ENCODE peak calls at places on chromosomes 5 and 9, in six cellular contexts. E, C, K, O, M and A are unnamed samples.
A peak's percentile ranks its signal among the peaks of the same experiment; 100 is the strongest.

GRCh38 chr5:175013251-175013650 is 288.9 kb downstream of the MSX2 start:
- DNase-seq in E (no peak), C (no peak), M (no peak), K (no peak), O (no peak), A (no peak)

GRCh38 chr9:135410421-135410820 is 69.2 kb upstream of the PPP1R26 start:
- DNase-seq in K (no peak), E (no peak), O (no peak), M (no peak), C (no peak), A (no peak)

GRCh38 chr5:141084487-141084989 is 9.9 kb upstream of the PCDHB2 start:
- DNase-seq in K (peak; percentile 52), O (peak; percentile 18), E (peak; percentile 79), C (peak; percentile 54), M (peak; percentile 15), A (peak; percentile 87)

GRCh38 chr5:81316581-81316980 is 15.2 kb downstream of the ZCCHC9 start:
- DNase-seq in C (no peak), E (no peak), K (no peak), M (no peak), O (no peak), A (no peak)

GRCh38 chr9:124196814-124197176 is 61.0 kb upstream of the NEK6 start:
- DNase-seq in K (no peak), C (no peak), O (no peak), M (no peak), E (no peak), A (no peak)

GRCh38 chr9:20945856-20946255 is 85.6 kb downstream of the HACD4 start:
- DNase-seq in E (no peak), K (no peak), C (no peak), O (no peak), M (no peak), A (no peak)

GRCh38 chr9:135076876-135077430 is 10.5 kb upstream of the OLFM1 start:
- DNase-seq in O (no peak), M (no peak), K (no peak), C (no peak), E (no peak), A (no peak)

GRCh38 chr5:59506285-59506877 is 387.1 kb downstream of the PDE4D start:
- DNase-seq in K (no peak), E (no peak), M (no peak), C (peak; percentile 73), O (no peak), A (peak; percentile 19)

GRCh38 chr9:14722391-14723035 is at the start of gene CER1:
- DNase-seq in K (no peak), M (no peak), O (no peak), E (no peak), C (no peak), A (peak; percentile 68)

GRCh38 chr5:176415240-176416122 is 858 bp downstream of the CLTB start:
- DNase-seq in C (peak; percentile 81), O (peak; percentile 45), M (peak; percentile 8), K (peak; percentile 57), E (peak; percentile 53), A (no peak)

GRCh38 chr9:109880276-109881169 is 100.5 kb downstream of the PALM2AKAP2 start:
- DNase-seq in K (peak; percentile 39), M (peak; percentile 32), E (peak; percentile 68), C (peak; percentile 56), O (no peak), A (no peak)

GRCh38 chr5:168851902-168852321 is 272.7 kb upstream of the PANK3 start:
- DNase-seq in C (peak; percentile 12), K (no peak), O (no peak), E (peak; percentile 6), M (no peak), A (no peak)

GRCh38 chr5:110478899-110479298 is 247.6 kb downstream of the TMEM232 start:
- DNase-seq in O (no peak), E (no peak), K (no peak), M (no peak), C (peak; percentile 95), A (no peak)

GRCh38 chr9:34663296-34663590 is 786 bp upstream of the CCL27 start:
- DNase-seq in O (no peak), E (no peak), K (no peak), C (no peak), M (no peak), A (no peak)

GRCh38 chr5:135391123-135391868 is 7.7 kb downstream of the MACROH2A1 start:
- DNase-seq in C (peak; percentile 79), M (no peak), O (no peak), E (no peak), K (no peak), A (no peak)

GRCh38 chr5:175246242-175246891 is 197.6 kb downstream of the DRD1 start:
- DNase-seq in K (no peak), M (peak; percentile 38), C (peak; percentile 24), O (peak; percentile 8), E (peak; percentile 83), A (no peak)

GRCh38 chr5:141849371-141850182 is 28.6 kb downstream of the PCDH1 start:
- DNase-seq in C (peak; percentile 92), K (peak; percentile 87), E (peak; percentile 76), O (peak; percentile 95), M (peak; percentile 80), A (peak; percentile 88)

GRCh38 chr5:121671624-121672023 is 180.1 kb upstream of the FTMT start:
- DNase-seq in C (no peak), E (no peak), O (no peak), K (no peak), M (no peak), A (no peak)

GRCh38 chr9:121684381-121685145 is 33.1 kb downstream of the DAB2IP start:
- DNase-seq in E (peak; percentile 37), O (peak; percentile 62), C (peak; percentile 45), M (peak; percentile 32), K (peak; percentile 76), A (peak; percentile 15)

GRCh38 chr9:109653470-109653869 is 126.5 kb upstream of the PALM2AKAP2 start:
- DNase-seq in E (no peak), K (no peak), M (no peak), C (no peak), O (no peak), A (no peak)

GRCh38 chr9:95626885-95627558 is 110.3 kb upstream of the PTCH1 start:
- DNase-seq in O (peak; percentile 49), M (peak; percentile 57), E (no peak), C (no peak), K (no peak), A (no peak)

GRCh38 chr5:4413996-4414395 is 726.1 kb upstream of the ADAMTS16 start:
- DNase-seq in C (no peak), K (no peak), M (no peak), O (no peak), E (no peak), A (no peak)

GRCh38 chr9:20621553-20622329 is 558 bp downstream of the MLLT3 start:
- DNase-seq in K (no peak), O (peak; percentile 79), E (peak; percentile 86), M (peak; percentile 65), C (peak; percentile 76), A (peak; percentile 60)

GRCh38 chr5:158382473-158382872 is 523.5 kb upstream of the CLINT1 start:
- DNase-seq in C (peak; percentile 97), K (peak; percentile 6), M (peak; percentile 7), E (peak; percentile 66), O (peak; percentile 46), A (no peak)

GRCh38 chr5:176180781-176181180 is 57.4 kb upstream of the SIMC1 start:
- DNase-seq in E (no peak), K (no peak), C (no peak), M (no peak), O (no peak), A (no peak)

GRCh38 chr5:84249918-84250635 is 134.6 kb downstream of the EDIL3 start:
- DNase-seq in E (peak; percentile 35), O (no peak), C (peak; percentile 60), M (no peak), K (no peak), A (no peak)

GRCh38 chr5:180041501-180042274 is 29.9 kb downstream of the RNF130 start:
- DNase-seq in E (no peak), M (no peak), K (no peak), O (peak; percentile 51), C (no peak), A (no peak)

GRCh38 chr5:169805527-169805934 is 168.5 kb downstream of the DOCK2 start:
- DNase-seq in O (no peak), E (no peak), M (peak; percentile 59), K (no peak), C (no peak), A (no peak)

GRCh38 chr5:40831346-40832210 is 3.4 kb downstream of the RPL37 start:
- DNase-seq in K (no peak), O (no peak), M (no peak), E (no peak), C (no peak), A (no peak)